ENCODE peak calls at places on chromosome 4, in nine cellular contexts. P is CD8-positive, alpha-beta T cell; B is ovary; W is GM13976; J is endothelial cell of umbilical vein; C is bronchial epithelial cell; E is fibroblast of lung; U is tibial nerve; F is cardiac fibroblast. N is an unnamed sample.

GRCh38 chr4:142274137-142274536 is 572.0 kb downstream of the INPP4B start:
- DNase-seq in J (no peak), E (peak), C (peak), F (peak), U (no peak), P (no peak), B (no peak), W (no peak), N (no peak)

GRCh38 chr4:94076498-94076897 is 131.2 kb upstream of the SMARCAD1 start:
- DNase-seq in E (no peak), W (peak), B (no peak), J (no peak), U (no peak), F (no peak), C (no peak), P (no peak), N (peak)

GRCh38 chr4:174657472-174657871 is 135.2 kb upstream of the HPGD start:
- DNase-seq in U (no peak), C (no peak), B (no peak), E (no peak), J (no peak), P (no peak), W (no peak), F (no peak), N (no peak)

GRCh38 chr4:166143227-166143626 is 270.2 kb downstream of the TLL1 start:
- DNase-seq in J (no peak), U (no peak), W (no peak), C (peak), B (no peak), P (no peak), F (no peak), E (peak), N (no peak)

GRCh38 chr4:184475096-184475461 is 729 bp upstream of the IRF2 start:
- DNase-seq in P (peak), J (peak), C (peak), B (peak), E (peak), W (peak), F (peak), U (no peak), N (peak)

GRCh38 chr4:41177016-41177415 is 37.3 kb downstream of the APBB2 start:
- DNase-seq in P (no peak), U (no peak), C (peak), B (no peak), W (no peak), J (peak), F (peak), E (peak), N (no peak)

GRCh38 chr4:2284934-2285664 is 23.2 kb upstream of the MXD4 start:
- DNase-seq in C (peak), W (no peak), J (peak), P (no peak), F (peak), U (no peak), E (peak), B (no peak), N (no peak)

GRCh38 chr4:76993787-76994641 is 44.5 kb downstream of the SEPTIN11 start:
- DNase-seq in C (no peak), F (no peak), B (no peak), U (no peak), W (peak), P (peak), E (no peak), J (no peak), N (peak)

GRCh38 chr4:81632581-81633247 is 161.0 kb upstream of the RASGEF1B start:
- DNase-seq in E (peak), P (no peak), J (no peak), B (no peak), U (no peak), W (no peak), F (no peak), C (peak), N (no peak)

GRCh38 chr4:186643501-186644315 is 79.9 kb downstream of the FAT1 start:
- DNase-seq in B (no peak), U (no peak), J (no peak), C (peak), E (peak), P (no peak), F (peak), W (no peak), N (no peak)

GRCh38 chr4:1297456-1298325 is 8.0 kb downstream of the MAEA start:
- DNase-seq in P (no peak), B (no peak), J (no peak), W (no peak), F (no peak), C (no peak), U (no peak), E (no peak), N (no peak)

GRCh38 chr4:3252831-3253641 is 4.1 kb downstream of the MSANTD1 start:
- DNase-seq in J (no peak), F (no peak), W (no peak), E (no peak), B (peak), P (no peak), C (no peak), U (no peak), N (no peak)

GRCh38 chr4:109976189-109976588 is 63.5 kb downstream of the EGF start:
- DNase-seq in C (no peak), U (no peak), B (no peak), W (no peak), F (no peak), P (no peak), J (no peak), E (no peak), N (no peak)

GRCh38 chr4:142361981-142362380 is 484.1 kb downstream of the INPP4B start:
- DNase-seq in C (no peak), J (no peak), B (no peak), F (no peak), U (no peak), E (no peak), W (no peak), P (no peak), N (no peak)

GRCh38 chr4:74675673-74676279 is 118.5 kb downstream of the BTC start:
- DNase-seq in W (peak), B (no peak), U (no peak), F (peak), C (peak), J (peak), P (no peak), E (peak), N (peak)

GRCh38 chr4:139521764-139522373 is 34.1 kb downstream of the SETD7 start:
- DNase-seq in C (no peak), B (no peak), U (no peak), J (no peak), E (no peak), W (no peak), P (no peak), F (no peak), N (peak)

GRCh38 chr4:139524062-139524631 is 31.9 kb downstream of the SETD7 start:
- DNase-seq in P (no peak), E (peak), U (no peak), C (no peak), J (no peak), B (no peak), W (peak), F (no peak), N (no peak)

GRCh38 chr4:139525414-139525813 is 30.6 kb downstream of the SETD7 start:
- DNase-seq in B (no peak), P (no peak), U (no peak), W (no peak), C (no peak), J (no peak), E (no peak), F (no peak), N (no peak)

GRCh38 chr4:139522457-139522856 is 33.6 kb downstream of the SETD7 start:
- DNase-seq in U (no peak), B (no peak), C (no peak), F (no peak), P (no peak), E (no peak), J (no peak), W (no peak), N (no peak)

DNA sequence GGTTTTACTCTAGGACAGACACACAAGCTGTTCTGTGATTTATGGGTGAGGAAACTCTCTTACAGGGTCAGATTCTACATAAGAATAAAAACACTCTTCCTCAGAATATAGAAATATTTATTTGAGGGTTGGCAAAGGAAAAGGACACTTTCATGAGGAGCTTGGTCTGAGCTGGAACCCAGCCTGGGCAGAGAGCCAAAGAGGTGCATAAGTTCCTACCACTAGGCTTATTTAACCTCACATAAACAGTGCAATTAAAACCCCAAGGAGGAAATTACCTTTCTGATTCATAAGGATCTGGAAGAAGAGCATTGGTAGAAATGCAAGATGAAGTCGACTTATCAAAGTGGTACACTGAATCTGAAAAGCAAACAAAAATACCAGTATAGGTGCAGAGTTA is 32.9 kb downstream of the SETD7 start:
- DNase-seq in W (no peak), C (peak), U (no peak), B (no peak), P (no peak), F (peak), J (peak), E (peak), N (no peak)
- TF ChIP-seq CTCF in W (no peak), C (no peak), U (no peak), B (no peak), P (no peak), F (no peak), J (no peak), E (no peak), N (no peak)

GRCh38 chr4:148426643-148427042 is 15.6 kb downstream of the NR3C2 start:
- DNase-seq in C (no peak), F (no peak), U (no peak), E (no peak), J (no peak), W (no peak), B (no peak), P (no peak), N (no peak)
- TF ChIP-seq CTCF in C (no peak), F (no peak), U (no peak), E (no peak), J (no peak), W (no peak), B (no peak), P (no peak), N (no peak)

GRCh38 chr4:157294575-157294974 is 74.0 kb downstream of the GRIA2 start:
- DNase-seq in J (no peak), W (no peak), B (no peak), U (no peak), F (no peak), E (no peak), P (no peak), C (no peak), N (no peak)

GRCh38 chr4:157287445-157287844 is 66.9 kb downstream of the GRIA2 start:
- DNase-seq in P (no peak), E (no peak), U (no peak), J (no peak), W (no peak), F (no peak), C (no peak), B (no peak), N (no peak)

GRCh38 chr4:157290622-157291021 is 70.1 kb downstream of the GRIA2 start:
- DNase-seq in W (no peak), B (no peak), J (no peak), F (no peak), U (no peak), C (no peak), E (no peak), P (no peak), N (no peak)

GRCh38 chr4:157291071-157291470 is 70.5 kb downstream of the GRIA2 start:
- DNase-seq in W (no peak), U (no peak), C (no peak), P (no peak), J (no peak), E (no peak), B (no peak), F (peak), N (no peak)
- TF ChIP-seq CTCF in W (no peak), U (no peak), C (no peak), P (no peak), J (no peak), E (no peak), B (no peak), F (no peak), N (no peak)

GRCh38 chr4:153438916-153439756 is 27.0 kb upstream of the TMEM131L start:
- DNase-seq in J (no peak), C (no peak), E (no peak), F (no peak), U (no peak), B (no peak), P (peak), W (peak), N (peak)
- TF ChIP-seq CTCF in J (no peak), C (no peak), E (no peak), F (no peak), U (no peak), B (no peak), P (no peak), W (no peak), N (no peak)

DNA sequence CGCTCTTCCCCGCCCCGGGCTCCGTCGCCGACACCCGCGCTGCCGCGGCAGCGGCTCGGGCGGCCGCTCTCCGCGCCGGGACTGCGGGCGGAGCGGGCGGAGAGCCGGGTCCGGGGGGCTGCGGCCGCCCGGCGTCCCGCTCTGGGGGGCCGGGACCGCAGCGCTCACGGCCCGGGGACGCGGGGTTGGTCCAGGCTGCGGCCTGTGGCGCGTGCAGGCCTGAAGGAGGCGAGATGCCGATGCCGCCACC is 492 bp downstream of the GALNT7 start:
- DNase-seq in B (no peak), U (no peak), F (no peak), E (no peak), J (no peak), P (no peak), W (peak), C (no peak), N (no peak)
- TF ChIP-seq CTCF in B (no peak), U (no peak), F (no peak), E (no peak), J (no peak), P (no peak), W (no peak), C (no peak), N (no peak)

GRCh38 chr4:90030202-90030601 is 97.0 kb upstream of the CCSER1 start:
- DNase-seq in B (no peak), F (no peak), U (no peak), P (no peak), W (no peak), C (no peak), E (no peak), J (no peak), N (no peak)

GRCh38 chr4:90028460-90028859 is 98.7 kb upstream of the CCSER1 start:
- DNase-seq in J (no peak), P (no peak), W (no peak), B (no peak), F (no peak), E (no peak), U (no peak), C (no peak), N (no peak)

GRCh38 chr4:90027565-90027964 is 99.6 kb upstream of the CCSER1 start:
- DNase-seq in U (no peak), J (no peak), W (no peak), F (no peak), P (no peak), B (no peak), E (no peak), C (no peak), N (peak)

GRCh38 chr4:90025248-90025647 is 101.9 kb upstream of the CCSER1 start:
- DNase-seq in W (no peak), J (peak), P (no peak), F (peak), E (peak), C (peak), B (no peak), U (no peak), N (no peak)

DNA sequence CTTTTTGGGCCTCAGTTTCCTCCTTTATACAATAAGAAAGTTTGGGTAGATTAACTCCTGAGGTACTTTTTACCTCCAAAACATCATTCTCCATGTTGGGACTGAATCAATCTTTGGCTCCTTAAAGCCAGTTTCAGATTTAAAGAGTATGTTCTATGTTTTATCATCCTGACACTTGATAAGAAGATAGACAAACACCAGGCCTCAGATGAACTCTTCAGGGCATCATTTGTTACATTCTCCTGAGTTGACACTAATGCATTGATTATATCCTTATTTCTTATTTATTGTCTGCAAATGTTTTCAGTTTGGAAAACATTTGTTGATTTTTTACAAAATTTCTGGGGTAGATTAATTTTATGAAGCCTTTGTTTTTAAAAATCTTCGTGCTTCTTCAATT is 102.7 kb upstream of the CCSER1 start:
- DNase-seq in F (no peak), U (no peak), W (no peak), C (no peak), J (no peak), P (no peak), B (no peak), E (no peak), N (no peak)
- TF ChIP-seq CTCF in F (no peak), U (no peak), W (no peak), C (no peak), J (no peak), P (no peak), B (no peak), E (no peak), N (no peak)

N was measured in GM10248.